ENCODE peak calls at places on chromosomes 3 and 15, in ten cellular contexts. G is dorsolateral prefrontal cortex, F is epithelial cell of esophagus, X is fibroblast of the aortic adventitia, E is astrocyte of the cerebellum, B is fibroblast of lung, Q is lower lobe of right lung, S is esophagus squamous epithelium, M is mammary epithelial cell, K is testis. W is an unnamed sample.

GRCh38 chr3:39189648-39190269 is 2.6 kb downstream of the XIRP1 start:
- DNase-seq in G (peak), F (peak), X (peak), E (peak), B (peak), Q (peak), S (no peak), M (peak), K (peak), W (peak)

GRCh38 chr3:54965746-54966145 is 37.9 kb upstream of the LRTM1 start:
- DNase-seq in G (no peak), F (peak), X (peak), E (peak), B (peak), Q (no peak), S (no peak), M (no peak), K (no peak), W (no peak)

GRCh38 chr15:74037171-74038117 is 42.9 kb downstream of the PML start:
- DNase-seq in G (no peak), F (no peak), X (no peak), E (no peak), B (no peak), Q (no peak), S (no peak), M (no peak), K (no peak), W (no peak)

GRCh38 chr3:38039899-38040261 is 872 bp downstream of the DLEC1 start:
- DNase-seq in G (no peak), F (peak), X (peak), E (no peak), B (peak), Q (peak), S (peak), M (no peak), K (peak), W (no peak)

GRCh38 chr3:194161181-194162045 is 25.5 kb downstream of the HES1 start:
- DNase-seq in G (no peak), F (peak), X (no peak), E (no peak), B (no peak), Q (no peak), S (no peak), M (peak), K (no peak), W (no peak)

GRCh38 chr3:31504230-31504629 is 28.5 kb upstream of the STT3B start:
- DNase-seq in G (no peak), F (no peak), X (no peak), E (no peak), B (no peak), Q (no peak), S (no peak), M (no peak), K (no peak), W (no peak)

GRCh38 chr3:117600666-117601065 is 891.1 kb downstream of the TUSC7 start:
- DNase-seq in G (no peak), F (peak), X (no peak), E (no peak), B (no peak), Q (no peak), S (no peak), M (no peak), K (no peak), W (no peak)

GRCh38 chr3:35394400-35394799 is 244.9 kb upstream of the ARPP21 start:
- DNase-seq in G (no peak), F (no peak), X (no peak), E (no peak), B (no peak), Q (no peak), S (no peak), M (no peak), K (no peak), W (no peak)

GRCh38 chr15:87033056-87033455 is 953.4 kb downstream of the AGBL1 start:
- DNase-seq in G (no peak), F (no peak), X (peak), E (no peak), B (no peak), Q (no peak), S (no peak), M (no peak), K (no peak), W (no peak)

GRCh38 chr3:64650096-64650622 is 37.6 kb downstream of the ADAMTS9 start:
- DNase-seq in G (no peak), F (peak), X (no peak), E (no peak), B (no peak), Q (no peak), S (no peak), M (no peak), K (no peak), W (no peak)

GRCh38 chr3:127035672-127036071 is 52.8 kb downstream of the PLXNA1 start:
- DNase-seq in G (no peak), F (peak), X (peak), E (peak), B (peak), Q (peak), S (no peak), M (peak), K (peak), W (no peak)

GRCh38 chr3:46112984-46113383 is 85.7 kb upstream of the XCR1 start:
- DNase-seq in G (no peak), F (peak), X (no peak), E (no peak), B (peak), Q (no peak), S (no peak), M (peak), K (no peak), W (no peak)

GRCh38 chr3:116980106-116980505 is 270.5 kb downstream of the TUSC7 start:
- DNase-seq in G (no peak), F (no peak), X (no peak), E (no peak), B (no peak), Q (no peak), S (no peak), M (no peak), K (no peak), W (no peak)

GRCh38 chr3:63096248-63097058 is 181.7 kb upstream of the SYNPR start:
- DNase-seq in G (no peak), F (no peak), X (no peak), E (no peak), B (no peak), Q (peak), S (no peak), M (no peak), K (peak), W (no peak)

DNA sequence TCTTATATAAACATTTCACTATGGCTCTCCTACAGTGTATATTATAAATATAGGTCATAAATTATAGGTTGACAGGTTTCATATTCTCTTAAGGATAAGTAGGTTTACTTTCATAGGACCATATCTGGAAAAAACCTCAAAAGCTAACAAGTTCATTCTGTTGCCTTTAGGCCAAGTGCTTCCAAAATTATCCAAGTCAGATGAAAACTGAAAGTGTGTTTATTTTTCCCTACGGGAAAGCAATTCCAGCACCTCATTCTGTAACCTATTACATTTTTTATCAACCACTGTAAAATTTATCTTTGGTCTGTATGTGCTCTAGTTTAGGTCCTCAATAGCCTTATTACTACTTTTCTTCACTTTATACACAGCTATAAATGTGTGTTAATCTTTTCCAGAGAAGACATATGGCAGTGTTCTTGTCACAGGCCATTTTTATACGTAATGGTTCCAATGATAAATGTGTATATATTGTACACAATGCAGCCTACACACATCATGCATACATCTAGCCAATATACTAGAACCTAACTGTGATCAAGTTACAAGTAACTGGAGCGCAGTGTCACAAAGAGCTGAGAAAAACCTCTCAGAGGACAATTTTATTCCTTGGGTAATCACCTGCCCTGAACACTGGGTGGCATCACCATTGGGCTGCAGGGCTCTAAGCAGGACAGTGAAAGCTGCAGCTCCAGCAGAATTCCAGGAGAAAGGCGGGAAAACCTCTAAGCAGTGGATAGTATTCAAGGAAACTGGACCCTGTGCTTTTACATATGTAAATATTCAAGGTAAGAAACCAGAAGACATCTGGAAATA is 251.3 kb downstream of the CTNNB1 start:
- DNase-seq in G (no peak), F (peak), X (no peak), E (no peak), B (peak), Q (no peak), S (no peak), M (no peak), K (no peak), W (no peak)
- TF ChIP-seq CTCF in G (no peak), F (peak), X (peak), E (peak), B (no peak), Q (no peak), S (no peak), M (peak), K (no peak), W (peak)

GRCh38 chr3:56682458-56683121 is 475 bp downstream of the TASOR start:
- DNase-seq in G (peak), F (peak), X (peak), E (peak), B (peak), Q (peak), S (peak), M (peak), K (peak), W (peak)

GRCh38 chr3:56681963-56682457 is 1.1 kb downstream of the TASOR start:
- DNase-seq in G (no peak), F (no peak), X (no peak), E (peak), B (no peak), Q (no peak), S (no peak), M (no peak), K (no peak), W (no peak)

GRCh38 chr3:56673781-56674457 is 9.1 kb downstream of the TASOR start:
- DNase-seq in G (no peak), F (no peak), X (no peak), E (no peak), B (no peak), Q (no peak), S (no peak), M (no peak), K (no peak), W (no peak)

GRCh38 chr3:56680054-56680453 is 3.0 kb downstream of the TASOR start:
- DNase-seq in G (no peak), F (no peak), X (no peak), E (no peak), B (no peak), Q (no peak), S (no peak), M (no peak), K (no peak), W (no peak)

DNA sequence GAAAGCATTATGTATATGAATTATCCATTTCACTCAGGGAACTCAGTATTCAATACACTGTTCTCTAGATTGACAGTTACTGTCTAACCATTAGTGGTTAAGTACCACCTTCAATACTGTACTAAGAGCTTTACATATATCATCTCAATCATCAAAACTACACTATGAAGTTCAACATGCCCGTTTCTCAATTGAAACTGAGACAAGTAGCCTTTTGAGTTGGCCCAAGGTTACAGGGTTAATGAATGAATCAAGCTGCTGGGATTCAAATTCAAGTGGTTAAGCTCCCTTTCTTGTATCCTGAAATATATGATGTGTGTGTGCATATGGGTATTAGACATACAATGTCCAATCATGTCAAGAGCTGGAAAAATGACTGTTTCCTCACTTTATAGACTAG is 5.8 kb downstream of the TASOR start:
- DNase-seq in G (no peak), F (no peak), X (no peak), E (no peak), B (no peak), Q (no peak), S (no peak), M (no peak), K (no peak), W (no peak)
- TF ChIP-seq CTCF in G (no peak), F (no peak), X (no peak), E (no peak), B (no peak), Q (no peak), S (no peak), M (no peak), K (no peak), W (no peak)

GRCh38 chr15:80163897-80164296 is 11.1 kb downstream of the FAH start:
- DNase-seq in G (no peak), F (no peak), X (no peak), E (no peak), B (no peak), Q (no peak), S (no peak), M (no peak), K (no peak), W (no peak)
- TF ChIP-seq CTCF in G (no peak), F (no peak), X (no peak), E (no peak), B (no peak), Q (no peak), S (no peak), M (no peak), K (no peak), W (no peak)

DNA sequence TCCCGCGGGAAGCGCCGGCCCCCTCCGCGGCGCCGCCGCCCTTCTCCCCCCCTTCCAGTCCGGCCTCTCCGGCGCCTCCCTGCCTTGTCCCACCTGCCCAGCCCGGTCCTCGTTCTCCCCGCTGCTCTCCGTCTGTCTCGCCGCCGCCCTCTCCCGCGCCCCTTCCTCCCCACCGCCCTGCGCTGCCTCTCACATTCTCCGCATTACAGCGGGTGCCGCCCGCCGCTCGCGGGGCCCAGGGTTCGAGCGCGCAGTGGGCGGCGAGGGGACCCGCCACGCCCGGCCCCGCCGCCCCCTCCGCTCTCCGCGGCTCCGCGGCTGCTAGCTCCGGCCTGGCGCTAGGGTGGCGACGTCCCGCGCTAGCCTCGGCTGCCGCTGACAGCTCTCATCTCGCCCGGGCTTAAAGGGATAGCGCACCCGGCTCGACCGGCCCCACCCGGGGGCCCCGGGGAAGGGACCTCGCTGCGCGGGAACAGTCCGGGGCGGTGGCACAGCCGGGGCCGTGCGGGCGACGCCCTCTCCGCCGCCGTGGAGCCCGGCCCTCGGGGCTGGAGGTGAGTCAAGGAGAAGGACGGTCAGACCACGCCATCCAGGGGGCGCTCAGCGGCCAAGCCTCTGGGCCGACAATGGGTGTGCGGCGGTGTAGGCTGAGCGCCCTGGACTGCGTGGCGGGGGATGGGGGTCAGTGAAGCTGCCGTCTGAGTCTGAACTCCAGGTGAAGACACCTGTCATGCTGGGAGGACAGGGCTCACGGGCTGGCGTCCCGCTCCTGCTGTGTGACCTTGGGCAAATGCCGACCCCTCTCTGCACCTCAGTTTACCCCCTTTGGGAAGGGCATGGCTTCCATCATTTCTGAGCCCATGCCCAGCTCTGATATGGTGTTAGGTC is 187.4 kb upstream of the LINGO1 start:
- DNase-seq in G (peak), F (peak), X (no peak), E (no peak), B (no peak), Q (no peak), S (no peak), M (peak), K (peak), W (peak)
- TF ChIP-seq CTCF in G (no peak), F (no peak), X (peak), E (peak), B (no peak), Q (no peak), S (no peak), M (no peak), K (no peak), W (peak)

GRCh38 chr15:79025201-79025600 is 65.4 kb downstream of the RASGRF1 start:
- DNase-seq in G (no peak), F (no peak), X (no peak), E (no peak), B (no peak), Q (peak), S (no peak), M (no peak), K (no peak), W (no peak)
- TF ChIP-seq CTCF in G (no peak), F (no peak), X (peak), E (no peak), B (no peak), Q (no peak), S (no peak), M (no peak), K (no peak), W (no peak)

DNA sequence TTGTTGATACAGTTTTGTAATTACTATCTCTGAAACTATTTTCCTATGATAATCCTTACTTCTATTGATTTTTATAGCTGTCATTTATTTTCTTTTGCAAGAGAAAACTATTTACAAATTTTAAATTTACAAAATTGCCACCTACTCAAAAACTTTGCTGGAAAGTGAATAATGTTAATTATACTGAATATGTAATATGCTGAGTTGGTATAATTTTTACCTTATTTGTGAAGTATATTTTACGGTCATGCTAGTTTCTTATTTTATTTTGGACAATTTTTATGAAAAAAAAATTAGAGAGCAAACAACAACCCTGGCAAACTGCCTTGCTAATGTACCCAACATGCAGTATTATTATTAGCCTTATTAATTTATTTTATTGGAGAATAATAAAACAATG is 2.9 kb downstream of the KCNH8 start:
- DNase-seq in G (no peak), F (no peak), X (no peak), E (no peak), B (no peak), Q (no peak), S (no peak), M (no peak), K (no peak), W (no peak)
- TF ChIP-seq CTCF in G (no peak), F (no peak), X (no peak), E (no peak), B (no peak), Q (no peak), S (no peak), M (no peak), K (no peak), W (no peak)